ENCODE peak calls at places on chromosomes 12 and 14, in four cellular contexts. W, F, O and X are unnamed samples.

GRCh38 chr12:45348986-45349385 is 133.1 kb downstream of the ANO6 start:
- DNase-seq in W (no peak), F (no peak), O (no peak), X (no peak)

GRCh38 chr12:109943811-109944210 is 43.7 kb downstream of the TCHP start:
- DNase-seq in W (no peak), F (no peak), O (no peak), X (no peak)

GRCh38 chr12:12273291-12273957 is 6.6 kb upstream of the LRP6 start:
- DNase-seq in W (no peak), F (no peak), O (no peak), X (no peak)

GRCh38 chr12:76255692-76256091 is 92.5 kb downstream of the BBS10 start:
- DNase-seq in W (no peak), F (no peak), O (no peak), X (no peak)

GRCh38 chr12:9346866-9347327 is 138.7 kb upstream of the PZP start:
- DNase-seq in W (no peak), F (no peak), O (no peak), X (no peak)

GRCh38 chr14:75205586-75205985 is 29.2 kb upstream of the TMED10 start:
- DNase-seq in W (peak), F (no peak), O (peak), X (no peak)

GRCh38 chr12:79521576-79521975 is 169.2 kb downstream of the PAWR start:
- DNase-seq in W (no peak), F (no peak), O (no peak), X (no peak)

GRCh38 chr12:110528277-110528839 is 26.2 kb downstream of the RAD9B start:
- DNase-seq in W (no peak), F (no peak), O (no peak), X (no peak)

GRCh38 chr12:32727237-32727636 is 28.5 kb downstream of the YARS2 start:
- DNase-seq in W (no peak), F (no peak), O (no peak), X (no peak)

GRCh38 chr12:29578070-29578469 is 80.6 kb upstream of the OVCH1 start:
- DNase-seq in W (no peak), F (no peak), O (no peak), X (no peak)

GRCh38 chr12:109762673-109763191 is 49.1 kb downstream of the FAM222A start:
- DNase-seq in W (no peak), F (peak), O (no peak), X (no peak)

GRCh38 chr14:33564774-33565630 is 385.9 kb downstream of the EGLN3 start:
- DNase-seq in W (no peak), F (no peak), O (no peak), X (peak)

GRCh38 chr12:30515351-30515750 is 180.3 kb downstream of the IPO8 start:
- DNase-seq in W (no peak), F (no peak), O (no peak), X (no peak)

GRCh38 chr12:65937181-65937641 is 112.9 kb downstream of the HMGA2 start:
- DNase-seq in W (no peak), F (no peak), O (peak), X (no peak)

GRCh38 chr12:113622410-113622809 is 150.7 kb upstream of the LHX5 start:
- DNase-seq in W (no peak), F (no peak), O (no peak), X (no peak)

GRCh38 chr14:95111507-95112164 is 45.7 kb downstream of the DICER1 start:
- DNase-seq in W (no peak), F (no peak), O (no peak), X (no peak)

GRCh38 chr12:91633734-91634357 is 451.2 kb upstream of the DCN start:
- DNase-seq in W (no peak), F (no peak), O (no peak), X (no peak)

GRCh38 chr12:79344855-79345840 is 345.6 kb downstream of the PAWR start:
- DNase-seq in W (no peak), F (peak), O (no peak), X (peak)

GRCh38 chr12:77032406-77032805 is 33.0 kb downstream of the E2F7 start:
- DNase-seq in W (no peak), F (no peak), O (peak), X (no peak)

GRCh38 chr12:1794440-1795090 is 25.8 kb upstream of the LRTM2 start:
- DNase-seq in W (no peak), F (no peak), O (no peak), X (no peak)

GRCh38 chr14:48963231-48963630 is 622.9 kb downstream of the RPS29 start:
- DNase-seq in W (no peak), F (no peak), O (no peak), X (no peak)

GRCh38 chr12:19553177-19553576 is 113.9 kb downstream of the AEBP2 start:
- DNase-seq in W (no peak), F (no peak), O (no peak), X (no peak)

GRCh38 chr14:93064411-93065271 is 51.1 kb downstream of the ITPK1 start:
- DNase-seq in W (no peak), F (no peak), O (no peak), X (no peak)

GRCh38 chr14:35229495-35230089 is 62.6 kb upstream of the PSMA6 start:
- DNase-seq in W (no peak), F (no peak), O (no peak), X (no peak)

GRCh38 chr12:122139941-122140340 is 34.1 kb downstream of the IL31 start:
- DNase-seq in W (no peak), F (no peak), O (no peak), X (no peak)

GRCh38 chr12:76883826-76884225 is 5.0 kb upstream of the CSRP2 start:
- DNase-seq in W (no peak), F (no peak), O (no peak), X (no peak)

GRCh38 chr14:39185256-39186049 is 10.4 kb downstream of the PNN start:
- DNase-seq in W (no peak), F (no peak), O (no peak), X (no peak)

GRCh38 chr12:68971404-68971803 is 38.4 kb upstream of the CPM start:
- DNase-seq in W (no peak), F (no peak), O (no peak), X (no peak)

GRCh38 chr12:1576410-1577240 is 17.8 kb downstream of the FBXL14 start:
- DNase-seq in W (no peak), F (no peak), O (no peak), X (no peak)

GRCh38 chr12:93892431-93893210 is 215.4 kb downstream of the CRADD start:
- DNase-seq in W (no peak), F (no peak), O (no peak), X (no peak)

GRCh38 chr12:104372048-104372720 is 68.6 kb downstream of the EID3 start:
- DNase-seq in W (peak), F (no peak), O (no peak), X (no peak)

DNA sequence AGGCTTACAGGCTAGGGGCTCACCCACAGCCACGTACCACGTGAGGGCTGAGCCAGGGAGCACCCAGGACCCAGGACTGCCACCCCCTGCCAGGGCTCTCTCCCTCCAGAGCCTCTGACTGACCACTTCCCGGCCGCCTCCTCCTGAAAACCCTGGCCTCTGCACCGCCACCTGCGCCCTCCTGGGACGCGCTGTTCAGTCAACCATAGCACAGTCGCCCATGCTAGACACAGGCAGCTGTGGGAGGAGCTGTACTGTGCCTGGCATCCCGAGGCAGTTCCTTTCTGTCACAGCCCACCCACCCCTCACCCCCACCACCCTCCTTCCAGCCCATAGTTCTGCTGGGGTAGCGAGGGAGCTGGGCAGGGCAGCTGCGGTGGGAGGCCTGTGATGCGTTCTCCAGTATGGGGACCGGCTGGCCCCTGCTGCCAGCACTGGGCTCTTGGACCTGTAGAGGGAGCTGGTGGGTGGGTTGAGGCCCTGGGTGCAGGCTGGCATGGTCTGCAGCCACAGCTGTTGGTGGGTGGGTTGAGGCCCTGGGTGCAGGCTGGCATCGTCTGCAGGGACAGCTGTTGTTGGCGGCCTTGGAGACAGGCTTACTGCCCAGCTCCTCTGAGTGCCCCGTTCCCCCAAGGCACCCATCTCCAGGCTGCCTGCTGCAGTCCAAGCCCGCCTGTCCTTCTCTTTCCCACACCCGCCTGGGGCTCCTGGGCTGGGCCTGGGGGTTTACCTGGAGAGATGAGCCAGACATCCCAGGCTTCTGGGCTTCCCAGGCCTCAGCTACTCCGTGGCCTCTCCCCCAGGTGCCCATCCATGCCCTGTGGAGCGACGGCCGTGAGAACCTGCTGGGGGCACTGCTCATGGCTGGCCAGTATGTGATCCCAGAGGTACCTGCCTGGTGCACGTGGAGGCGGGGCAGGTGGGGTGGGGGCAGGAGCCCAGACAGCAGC is 11.5 kb downstream of the ASPG start:
- DNase-seq in W (no peak), F (no peak), O (no peak), X (peak)
- TF ChIP-seq CTCF in W (no peak), F (peak), O (no peak), X (no peak)

GRCh38 chr12:120367252-120367923 is 1.6 kb downstream of the MSI1 start:
- DNase-seq in W (no peak), F (no peak), O (no peak), X (peak)
- TF ChIP-seq CTCF in W (peak), F (peak), O (peak), X (peak)

DNA sequence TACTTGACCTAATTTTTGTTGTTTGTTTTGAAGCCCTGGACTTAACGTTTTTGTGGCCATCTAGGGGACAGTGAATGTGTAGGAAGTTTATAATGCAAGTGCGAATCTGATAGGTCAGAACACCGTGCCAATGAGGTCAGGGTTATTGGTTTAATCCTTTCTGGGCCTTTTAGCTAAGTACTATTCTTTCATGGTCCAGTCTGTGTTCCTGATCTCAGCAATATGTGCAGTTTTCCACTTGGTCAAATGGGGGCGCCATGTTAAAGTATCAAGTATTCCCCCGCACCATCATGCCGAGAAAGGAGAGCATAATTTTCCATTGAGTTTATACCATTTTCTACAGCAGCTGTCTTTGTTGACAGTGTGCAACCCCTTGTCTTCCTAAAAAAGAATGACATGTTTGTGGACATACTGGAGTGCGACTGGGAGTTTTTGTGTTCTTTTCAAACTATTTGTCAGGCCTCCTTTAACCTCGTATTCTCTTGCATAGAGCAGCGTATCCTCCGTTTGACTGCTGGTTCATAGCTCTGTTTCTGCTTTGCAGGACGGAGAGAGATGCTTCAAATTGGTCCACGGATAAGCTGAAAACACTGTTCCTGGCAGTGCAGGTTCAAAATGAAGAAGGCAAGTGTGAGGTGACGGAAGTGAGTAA is 1.3 kb downstream of the AHSA1 start:
- DNase-seq in W (no peak), F (no peak), O (no peak), X (peak)
- TF ChIP-seq CTCF in W (peak), F (peak), O (peak), X (peak)

GRCh38 chr12:6271281-6271680 is 39.2 kb upstream of the PLEKHG6 start:
- DNase-seq in W (no peak), F (no peak), O (no peak), X (no peak)

GRCh38 chr12:6275609-6276246 is 34.8 kb upstream of the PLEKHG6 start:
- DNase-seq in W (no peak), F (no peak), O (no peak), X (no peak)

GRCh38 chr12:6272300-6273208 is 37.9 kb upstream of the PLEKHG6 start:
- DNase-seq in W (no peak), F (no peak), O (no peak), X (no peak)

GRCh38 chr12:6273931-6274687 is 36.4 kb upstream of the PLEKHG6 start:
- DNase-seq in W (no peak), F (no peak), O (no peak), X (peak)

DNA sequence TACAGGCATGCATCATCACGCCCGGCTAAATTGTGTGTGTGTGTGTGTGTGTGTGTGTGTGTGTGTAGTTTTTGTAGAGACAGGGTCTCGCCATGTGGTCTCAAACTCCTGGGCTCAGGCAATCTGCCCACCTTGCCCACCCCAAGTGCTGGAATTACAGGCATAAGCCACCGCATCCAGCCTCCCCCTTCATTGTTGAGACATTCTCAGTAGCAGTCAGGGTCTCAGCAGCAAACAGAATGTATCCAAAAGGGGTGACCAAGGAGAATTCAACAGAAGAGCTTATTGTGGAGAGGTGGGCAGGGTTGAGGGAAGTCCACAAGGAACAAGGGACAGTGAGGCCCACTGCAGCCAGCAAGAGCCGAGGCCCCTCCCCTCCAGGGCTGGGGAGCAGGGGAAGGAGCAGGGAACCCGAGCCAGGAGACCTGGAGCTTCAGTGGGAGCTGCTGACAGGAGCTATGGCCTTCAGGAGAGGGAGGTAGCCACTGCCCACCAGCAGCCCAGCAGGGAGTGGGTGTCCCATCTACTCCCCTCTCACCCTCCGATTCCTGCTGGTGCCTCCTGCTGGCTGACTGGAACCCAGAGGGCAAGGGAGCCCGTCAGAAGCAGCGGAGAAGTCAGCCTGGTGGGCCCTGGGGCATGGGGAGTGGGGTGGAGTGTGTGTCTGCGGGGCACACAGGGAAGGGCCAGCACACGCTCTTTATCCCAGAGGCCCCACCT is 37.1 kb upstream of the PLEKHG6 start:
- DNase-seq in W (no peak), F (no peak), O (no peak), X (peak)
- TF ChIP-seq CTCF in W (no peak), F (peak), O (no peak), X (no peak)

GRCh38 chr14:101961746-101962502 is 2.4 kb upstream of the DYNC1H1 start:
- DNase-seq in W (no peak), F (no peak), O (no peak), X (no peak)

GRCh38 chr14:101959277-101959676 is 5.1 kb upstream of the DYNC1H1 start:
- DNase-seq in W (no peak), F (no peak), O (no peak), X (no peak)

GRCh38 chr14:101958418-101959185 is 5.8 kb upstream of the DYNC1H1 start:
- DNase-seq in W (no peak), F (no peak), O (no peak), X (no peak)

GRCh38 chr14:101961011-101961721 is 3.2 kb upstream of the DYNC1H1 start:
- DNase-seq in W (peak), F (peak), O (no peak), X (peak)

DNA sequence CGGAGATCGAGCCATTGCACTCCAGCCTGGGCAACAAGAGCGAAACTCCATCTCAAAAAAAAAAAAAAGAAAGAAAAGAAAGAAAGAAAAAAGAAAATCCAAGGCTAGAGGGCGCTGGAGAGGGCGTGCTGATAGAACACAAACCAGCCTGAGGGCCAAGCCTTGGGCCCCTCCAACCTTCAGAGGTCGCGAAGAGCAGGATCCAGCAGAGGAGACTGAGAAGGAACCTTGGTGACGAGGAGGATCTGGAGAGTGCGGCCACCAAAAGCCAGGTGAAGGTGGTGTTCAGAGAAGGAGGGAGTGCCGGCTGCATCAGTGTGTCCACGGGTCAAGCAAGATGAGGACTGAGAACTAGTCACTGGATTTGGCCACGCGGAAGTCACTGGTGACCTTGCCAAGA is 4.1 kb upstream of the DYNC1H1 start:
- DNase-seq in W (no peak), F (no peak), O (no peak), X (peak)
- TF ChIP-seq CTCF in W (no peak), F (peak), O (peak), X (peak)

GRCh38 chr14:99271951-99272668 is at the start of gene BCL11B:
- DNase-seq in W (no peak), F (peak), O (no peak), X (peak)
- TF ChIP-seq CTCF in W (no peak), F (peak), O (peak), X (peak)

GRCh38 chr14:87205811-87206210 is 787.2 kb downstream of the GALC start:
- DNase-seq in W (no peak), F (no peak), O (no peak), X (no peak)
- TF ChIP-seq CTCF in W (no peak), F (no peak), O (no peak), X (no peak)

GRCh38 chr12:96811083-96811482 is 96.0 kb upstream of the NEDD1 start:
- DNase-seq in W (no peak), F (no peak), O (peak), X (no peak)
- TF ChIP-seq CTCF in W (no peak), F (no peak), O (no peak), X (no peak)

GRCh38 chr12:124516850-124517249 is 50.6 kb downstream of the NCOR2 start:
- DNase-seq in W (no peak), F (no peak), O (no peak), X (no peak)

GRCh38 chr12:124514996-124515932 is 52.1 kb downstream of the NCOR2 start:
- DNase-seq in W (no peak), F (no peak), O (no peak), X (no peak)

GRCh38 chr12:124518051-124518932 is 49.1 kb downstream of the NCOR2 start:
- DNase-seq in W (peak), F (no peak), O (peak), X (no peak)

GRCh38 chr12:124515981-124516380 is 51.4 kb downstream of the NCOR2 start:
- DNase-seq in W (no peak), F (no peak), O (no peak), X (no peak)

GRCh38 chr12:124517260-124518050 is 50.0 kb downstream of the NCOR2 start:
- DNase-seq in W (no peak), F (no peak), O (no peak), X (no peak)
- TF ChIP-seq CTCF in W (no peak), F (no peak), O (peak), X (no peak)